ENCODE peak calls at places on chromosomes 4 and X, in ten cellular contexts. J is GM12892; F is stimulated activated CD4-positive, alpha-beta T cell treated with anti-CD3 and anti-CD28 coated beads, Interleukin-4, amount 100 ng/mL, for 4 hours; Z is T-helper 2 cell; C is skeletal muscle cell; X is adipocyte; V is SW 1271; M is CD4-positive, alpha-beta memory T cell; T is effector CD4-positive, alpha-beta T cell; L is T-cell. G is an unnamed sample.

GRCh38 chr4:46386570-46386969 is 3.4 kb downstream of the GABRA2 start:
- DNase-seq in J (no peak), F (no peak), Z (no peak), C (no peak), X (no peak), V (peak), M (no peak), T (no peak), L (no peak), G (no peak)

GRCh38 chrX:39759526-39760224 is 338.1 kb downstream of the BCOR start:
- DNase-seq in J (no peak), F (no peak), Z (no peak), C (peak), X (peak), V (no peak), M (no peak), T (no peak), L (no peak), G (peak)

GRCh38 chr4:102808009-102808408 is 19.3 kb downstream of the UBE2D3 start:
- DNase-seq in J (no peak), F (no peak), Z (no peak), C (no peak), X (no peak), V (no peak), M (no peak), T (no peak), L (no peak), G (no peak)

GRCh38 chr4:12022409-12022808 is 593.7 kb upstream of the HS3ST1 start:
- DNase-seq in J (no peak), F (no peak), Z (no peak), C (no peak), X (no peak), V (no peak), M (no peak), T (no peak), L (no peak), G (no peak)

GRCh38 chr4:100462206-100462605 is 55.6 kb downstream of the EMCN start:
- DNase-seq in J (no peak), F (no peak), Z (no peak), C (peak), X (peak), V (no peak), M (no peak), T (no peak), L (no peak), G (peak)

GRCh38 chr4:173490256-173490655 is 39.8 kb downstream of the HAND2 start:
- DNase-seq in J (no peak), F (no peak), Z (no peak), C (no peak), X (peak), V (no peak), M (no peak), T (no peak), L (no peak), G (no peak)

GRCh38 chr4:159003420-159004253 is 99.2 kb upstream of the RAPGEF2 start:
- DNase-seq in J (no peak), F (no peak), Z (no peak), C (no peak), X (no peak), V (no peak), M (no peak), T (no peak), L (no peak), G (peak)

GRCh38 chr4:3321295-3321889 is 28.6 kb downstream of the RGS12 start:
- DNase-seq in J (no peak), F (no peak), Z (no peak), C (no peak), X (no peak), V (no peak), M (no peak), T (no peak), L (no peak), G (no peak)

GRCh38 chrX:129781134-129782014 is 1.6 kb downstream of the SASH3 start:
- DNase-seq in J (peak), F (peak), Z (peak), C (no peak), X (no peak), V (no peak), M (peak), T (peak), L (peak), G (no peak)

GRCh38 chr4:116870667-116871066 is 214.7 kb downstream of the TRAM1L1 start:
- DNase-seq in J (no peak), F (no peak), Z (no peak), C (no peak), X (no peak), V (no peak), M (no peak), T (no peak), L (no peak), G (no peak)

GRCh38 chr4:64306255-64306565 is 103.0 kb downstream of the TECRL start:
- DNase-seq in J (no peak), F (no peak), Z (no peak), C (no peak), X (no peak), V (no peak), M (no peak), T (no peak), L (no peak), G (no peak)

GRCh38 chrX:106007815-106008214 is 30.7 kb downstream of the SERPINA7 start:
- DNase-seq in J (no peak), F (no peak), Z (no peak), C (no peak), X (no peak), V (no peak), M (no peak), T (no peak), L (no peak), G (no peak)

GRCh38 chr4:38132140-38132673 is 172.0 kb downstream of the PTTG2 start:
- DNase-seq in J (peak), F (peak), Z (no peak), C (peak), X (peak), V (no peak), M (peak), T (peak), L (peak), G (peak)

GRCh38 chr4:95267081-95267480 is 281.7 kb downstream of the UNC5C start:
- DNase-seq in J (no peak), F (no peak), Z (no peak), C (no peak), X (peak), V (peak), M (no peak), T (no peak), L (no peak), G (peak)

G was measured in EH.